ENCODE peak calls at places on chromosome 9, in eight cellular contexts. N is M059J, E is Daoy, J is ovary, Q is astrocyte of the spinal cord, X is omental fat pad, W is mesendoderm, S is epithelial cell of proximal tubule. C is an unnamed sample.

GRCh38 chr9:107389617-107390071 is 99.9 kb downstream of the KLF4 start:
- DNase-seq in N (no peak), E (no peak), Q (no peak), J (no peak), W (no peak), X (no peak), S (peak), C (no peak)

GRCh38 chr9:114883709-114884108 is 46.7 kb downstream of the TNFSF8 start:
- DNase-seq in E (no peak), Q (no peak), S (no peak), W (no peak), X (no peak), J (no peak), N (no peak), C (no peak)

GRCh38 chr9:81308404-81308803 is 380.9 kb downstream of the TLE1 start:
- DNase-seq in N (peak), W (no peak), Q (no peak), J (no peak), E (no peak), S (no peak), X (no peak), C (no peak)

GRCh38 chr9:27142299-27142930 is 33.4 kb downstream of the TEK start:
- DNase-seq in S (no peak), Q (no peak), X (no peak), N (no peak), E (no peak), W (no peak), J (no peak), C (no peak)

GRCh38 chr9:121582641-121583040 is 68.8 kb upstream of the DAB2IP start:
- DNase-seq in X (no peak), S (no peak), E (no peak), W (no peak), J (no peak), N (no peak), Q (no peak), C (no peak)

GRCh38 chr9:684055-684949 is 157.2 kb upstream of the DMRT1 start:
- DNase-seq in J (no peak), W (peak), N (peak), S (no peak), Q (peak), X (no peak), E (peak), C (no peak)

GRCh38 chr9:18452276-18452675 is 21.7 kb upstream of the ADAMTSL1 start:
- DNase-seq in W (no peak), S (no peak), X (no peak), E (no peak), Q (no peak), N (no peak), J (no peak), C (no peak)

GRCh38 chr9:35415769-35416427 is 74.0 kb upstream of the RUSC2 start:
- DNase-seq in E (no peak), W (peak), Q (no peak), J (no peak), X (no peak), S (no peak), N (peak), C (no peak)

GRCh38 chr9:18260527-18260926 is 213.4 kb upstream of the ADAMTSL1 start:
- DNase-seq in J (no peak), Q (peak), W (no peak), N (peak), X (no peak), S (no peak), E (peak), C (no peak)

GRCh38 chr9:13726746-13727145 is 447.3 kb upstream of the MPDZ start:
- DNase-seq in N (no peak), X (no peak), W (no peak), J (no peak), Q (no peak), S (no peak), E (no peak), C (no peak)

GRCh38 chr9:105296889-105297288 is 52.4 kb downstream of the SLC44A1 start:
- DNase-seq in X (no peak), S (peak), E (peak), N (peak), W (peak), J (no peak), Q (peak), C (no peak)

GRCh38 chr9:76459691-76460635 is 981 bp downstream of the GCNT1 start:
- DNase-seq in J (peak), Q (peak), W (peak), N (peak), X (peak), E (peak), S (no peak), C (no peak)